ENCODE peak calls at places on chromosomes 3 and 15, in four cellular contexts. P is K562, D is GM12878, K is HL-60. F is an unnamed sample.
A peak's percentile ranks its signal among the peaks of the same experiment; 100 is the strongest.

GRCh38 chr15:90364251-90364650 is 12.2 kb downstream of the ZNF774 start:
- DNase-seq in P (no peak), D (no peak), K (no peak), F (no peak)

GRCh38 chr15:46304320-46304719 is 669.5 kb downstream of the SQOR start:
- DNase-seq in P (peak; percentile 38), D (no peak), K (peak; percentile 7), F (no peak)

GRCh38 chr3:188092648-188093047 is 61.3 kb upstream of the LPP start:
- DNase-seq in P (no peak), D (no peak), K (no peak), F (no peak)

GRCh38 chr15:65189102-65189740 is 4.1 kb upstream of the CLPX start:
- DNase-seq in P (peak; percentile 49), D (no peak), K (peak; percentile 43), F (no peak)

GRCh38 chr3:67977762-67978161 is 323.4 kb upstream of the SUCLG2 start:
- DNase-seq in P (no peak), D (no peak), K (no peak), F (no peak)

GRCh38 chr3:111735271-111735758 is 123.8 kb upstream of the PHLDB2 start:
- DNase-seq in P (no peak), D (no peak), K (no peak), F (no peak)

GRCh38 chr3:171199473-171199829 is 172.9 kb upstream of the SLC2A2 start:
- DNase-seq in P (no peak), D (no peak), K (peak; percentile 46), F (no peak)

GRCh38 chr15:57288926-57289650 is 87.2 kb upstream of the CGNL1 start:
- DNase-seq in P (no peak), D (no peak), K (peak; percentile 84), F (no peak)

GRCh38 chr3:38028621-38029361 is 651 bp downstream of the PLCD1 start:
- DNase-seq in P (no peak), D (no peak), K (no peak), F (no peak)

GRCh38 chr3:186442162-186442561 is 80.1 kb upstream of the DGKG start:
- DNase-seq in P (no peak), D (no peak), K (no peak), F (no peak)

GRCh38 chr3:141594357-141594756 is 107.5 kb downstream of the RASA2 start:
- DNase-seq in P (peak; percentile 12), D (no peak), K (no peak), F (no peak)

GRCh38 chr3:191220908-191221307 is 21.9 kb downstream of the OSTN start:
- DNase-seq in P (no peak), D (no peak), K (peak; percentile 8), F (no peak)

GRCh38 chr15:93366387-93367100 is 277.5 kb upstream of the RGMA start:
- DNase-seq in P (no peak), D (no peak), K (no peak), F (no peak)

GRCh38 chr3:62363275-62363674 is 10.1 kb downstream of the FEZF2 start:
- DNase-seq in P (no peak), D (no peak), K (no peak), F (no peak)

GRCh38 chr3:62366093-62366419 is 7.3 kb downstream of the FEZF2 start:
- DNase-seq in P (no peak), D (no peak), K (no peak), F (no peak)

GRCh38 chr3:62361824-62362223 is 11.5 kb downstream of the FEZF2 start:
- DNase-seq in P (peak; percentile 15), D (no peak), K (no peak), F (no peak)

GRCh38 chr3:62365311-62366092 is 7.8 kb downstream of the FEZF2 start:
- DNase-seq in P (no peak), D (no peak), K (no peak), F (no peak)

GRCh38 chr3:62361261-62361660 is 12.1 kb downstream of the FEZF2 start:
- DNase-seq in P (no peak), D (no peak), K (no peak), F (no peak)
- TF ChIP-seq SPI1 in P (no peak), D (no peak), K (no peak), F (no peak)

GRCh38 chr3:48143567-48143966 is 44.6 kb downstream of the CDC25A start:
- DNase-seq in P (no peak), D (no peak), K (no peak), F (no peak)
- TF ChIP-seq SPI1 in P (no peak), D (no peak), K (no peak), F (no peak)

GRCh38 chr3:50675179-50676030 is 678 bp downstream of the DOCK3 start:
- DNase-seq in P (peak; percentile 39), D (no peak), K (no peak), F (no peak)
- TF ChIP-seq SPI1 in P (no peak), D (no peak), K (no peak), F (no peak)

DNA sequence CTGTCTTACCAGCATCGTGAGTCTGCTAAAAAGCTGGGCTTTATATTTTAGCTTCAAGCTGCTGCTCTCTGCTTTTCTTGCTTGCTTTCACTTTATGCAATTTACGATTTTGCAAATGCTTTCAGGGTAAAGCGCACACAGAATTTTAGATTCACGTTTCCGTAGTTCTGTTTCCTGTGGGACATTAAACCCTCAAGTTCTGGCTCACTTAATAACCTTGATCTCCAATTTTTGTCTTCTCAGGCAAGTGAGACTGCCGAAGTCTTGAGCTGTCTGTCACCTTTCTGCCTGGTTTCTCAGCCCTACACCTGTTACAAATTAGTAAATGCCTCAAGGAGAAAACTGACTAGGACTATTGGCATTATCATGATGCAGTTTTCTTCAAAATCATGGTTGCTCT is 170.5 kb upstream of the TGFBR2 start:
- DNase-seq in P (no peak), D (no peak), K (no peak), F (no peak)
- TF ChIP-seq SPI1 in P (no peak), D (no peak), K (no peak), F (no peak)

DNA sequence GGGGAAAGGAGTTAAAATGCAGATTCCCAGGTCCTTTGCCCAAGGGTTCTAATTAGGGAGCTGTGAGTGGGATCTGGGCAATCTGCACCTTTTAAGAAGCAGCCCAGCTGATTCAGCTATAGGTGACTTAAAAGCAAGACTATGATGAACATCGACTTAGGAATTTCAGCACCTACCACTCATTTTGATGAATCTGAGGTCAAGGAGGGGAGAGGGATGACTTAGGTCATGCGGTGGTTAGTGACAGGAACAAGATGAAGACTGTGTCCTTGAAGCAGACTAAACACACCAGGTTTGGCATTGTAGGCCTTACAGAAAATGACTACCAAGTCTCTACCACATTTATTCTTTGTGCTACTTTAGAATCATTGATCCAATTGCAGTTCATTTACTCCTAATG is 196.3 kb downstream of the DTWD1 start:
- DNase-seq in P (no peak), D (no peak), K (no peak), F (no peak)
- TF ChIP-seq SPI1 in P (no peak), D (no peak), K (no peak), F (no peak)

GRCh38 chr15:43242616-43243015 is 21.8 kb upstream of the EPB42 start:
- DNase-seq in P (no peak), D (no peak), K (no peak), F (no peak)
- TF ChIP-seq SPI1 in P (no peak), D (no peak), K (no peak), F (no peak)

GRCh38 chr15:63022663-63023062 is 19.9 kb upstream of the TPM1 start:
- DNase-seq in P (no peak), D (no peak), K (no peak), F (no peak)
- TF ChIP-seq SPI1 in P (no peak), D (no peak), K (no peak), F (no peak)

DNA sequence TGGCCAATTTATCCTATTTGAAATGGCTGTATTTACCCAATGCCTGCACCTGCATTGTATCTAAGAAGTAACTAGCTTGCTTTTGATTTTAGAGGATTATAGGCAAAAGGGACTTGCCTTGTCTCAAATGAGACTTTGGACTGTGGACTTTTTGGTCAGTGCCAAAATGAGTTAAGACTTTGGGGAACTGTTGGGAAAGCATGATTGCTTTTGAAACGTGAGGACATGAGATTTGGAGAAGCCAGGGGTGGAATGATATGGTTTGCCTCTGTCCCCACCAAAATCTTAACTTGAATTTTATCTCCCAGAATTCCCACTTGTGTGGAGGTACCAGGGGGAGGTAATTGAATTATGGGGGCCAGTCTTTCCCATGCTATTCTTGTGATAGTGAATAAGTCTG is 1505.4 kb downstream of the SI start:
- DNase-seq in P (no peak), D (no peak), K (no peak), F (no peak)
- TF ChIP-seq SPI1 in P (no peak), D (no peak), K (no peak), F (no peak)

GRCh38 chr3:11548721-11549131 is 95.0 kb downstream of the VGLL4 start:
- DNase-seq in P (no peak), D (no peak), K (no peak), F (no peak)
- TF ChIP-seq SPI1 in P (no peak), D (no peak), K (no peak), F (no peak)

F was measured in GM12891.